ENCODE peak calls at places on chromosomes 11 and 22, in five cellular contexts. N is psoas muscle, M is fibroblast of villous mesenchyme, G is type B pancreatic cell, L is coronary artery. O is an unnamed sample.

GRCh38 chr11:36011574-36011973 is 67.7 kb downstream of the LDLRAD3 start:
- DNase-seq in N (no peak), M (no peak), G (no peak), L (no peak), O (no peak)

GRCh38 chr11:76742912-76743311 is 40.2 kb upstream of the TSKU start:
- DNase-seq in N (no peak), M (peak), G (no peak), L (no peak), O (peak)

GRCh38 chr22:32776397-32776796 is 25.1 kb upstream of the TIMP3 start:
- DNase-seq in N (no peak), M (no peak), G (no peak), L (no peak), O (no peak)

GRCh38 chr22:45692549-45692948 is 20.9 kb downstream of the ATXN10 start:
- DNase-seq in N (no peak), M (peak), G (no peak), L (no peak), O (peak)

GRCh38 chr11:56624661-56625110 is 10.0 kb upstream of the OR5M1 start:
- DNase-seq in N (no peak), M (peak), G (no peak), L (no peak), O (peak)

GRCh38 chr11:19697721-19698121 is 14.9 kb upstream of the NAV2 start:
- DNase-seq in N (no peak), M (no peak), G (no peak), L (no peak), O (peak)

GRCh38 chr22:42680648-42681047 is 31.5 kb upstream of the CYB5R3 start:
- DNase-seq in N (peak), M (peak), G (no peak), L (no peak), O (peak)

GRCh38 chr11:13720940-13721339 is 52.5 kb downstream of the FAR1 start:
- DNase-seq in N (no peak), M (no peak), G (no peak), L (no peak), O (no peak)

GRCh38 chr11:135075740-135076139 is 663.7 kb upstream of the B3GAT1 start:
- DNase-seq in N (peak), M (peak), G (no peak), L (peak), O (peak)

GRCh38 chr11:117083011-117083940 is 15.0 kb downstream of the SIK3 start:
- DNase-seq in N (no peak), M (no peak), G (no peak), L (no peak), O (peak)

GRCh38 chr11:3995949-3996554 is 98.5 kb upstream of the RRM1 start:
- DNase-seq in N (no peak), M (peak), G (no peak), L (no peak), O (peak)

GRCh38 chr22:43835166-43835565 is 23.1 kb upstream of the EFCAB6 start:
- DNase-seq in N (no peak), M (no peak), G (no peak), L (no peak), O (no peak)

GRCh38 chr22:41664951-41665350 is 23.7 kb downstream of the SNU13 start:
- DNase-seq in N (no peak), M (no peak), G (no peak), L (no peak), O (no peak)

GRCh38 chr22:47422736-47423135 is 660.3 kb downstream of the TBC1D22A start:
- DNase-seq in N (no peak), M (no peak), G (peak), L (no peak), O (no peak)

DNA sequence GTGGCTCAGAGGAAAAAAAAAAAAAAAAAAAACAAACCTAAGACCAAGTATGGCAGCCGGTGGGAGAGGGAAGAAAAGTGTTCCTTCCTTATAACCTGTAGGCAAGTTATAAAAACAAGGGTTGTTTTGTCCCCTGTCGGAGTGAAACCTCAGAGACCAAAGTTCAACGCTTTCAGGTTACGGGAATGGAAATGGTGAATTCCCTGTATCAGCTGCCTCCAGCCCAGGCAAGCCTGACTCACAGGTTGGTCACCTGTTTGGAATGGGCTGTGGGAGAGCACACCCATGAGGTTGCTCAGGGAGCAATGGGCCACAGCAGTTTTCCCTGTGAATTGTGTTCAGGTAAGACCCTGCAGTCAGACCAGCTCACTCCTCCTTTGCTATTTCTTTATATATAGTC is 138.9 kb downstream of the ETS1 start:
- DNase-seq in N (no peak), M (no peak), G (no peak), L (no peak), O (no peak)
- TF ChIP-seq CTCF in N (no peak), M (no peak), G (no peak), L (no peak), O (no peak)

DNA sequence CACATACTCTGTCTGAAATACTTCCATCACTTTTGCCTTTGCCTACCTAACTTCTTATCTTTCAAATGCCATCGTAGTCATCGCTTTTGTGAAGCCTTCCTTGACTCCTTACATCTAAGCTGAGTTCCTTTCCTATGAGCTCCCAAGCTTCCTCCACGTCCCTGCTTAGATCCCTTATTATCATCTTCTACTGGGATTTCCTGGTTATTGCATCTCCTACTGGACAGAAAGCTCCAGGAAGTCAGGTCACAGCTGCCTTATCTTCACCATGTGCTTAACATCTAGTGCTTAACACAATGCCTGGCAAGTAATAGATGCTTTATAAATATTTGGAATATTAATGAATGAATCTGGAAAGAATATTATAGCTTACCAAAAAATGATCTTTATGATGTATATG is 5.9 kb downstream of the YPEL4 start:
- DNase-seq in N (no peak), M (peak), G (no peak), L (no peak), O (no peak)
- TF ChIP-seq CTCF in N (no peak), M (peak), G (peak), L (no peak), O (peak)

GRCh38 chr22:20882855-20883254 is 24.0 kb downstream of the SNAP29 start:
- DNase-seq in N (no peak), M (no peak), G (no peak), L (no peak), O (no peak)

GRCh38 chr22:20884454-20884853 is 25.6 kb downstream of the SNAP29 start:
- DNase-seq in N (no peak), M (no peak), G (no peak), L (no peak), O (no peak)

GRCh38 chr22:20885017-20885556 is 26.3 kb downstream of the SNAP29 start:
- DNase-seq in N (no peak), M (no peak), G (no peak), L (no peak), O (no peak)

GRCh38 chr22:20887375-20887774 is 28.6 kb downstream of the SNAP29 start:
- DNase-seq in N (no peak), M (no peak), G (no peak), L (no peak), O (no peak)

GRCh38 chr22:20885557-20886323 is 26.9 kb downstream of the SNAP29 start:
- DNase-seq in N (peak), M (peak), G (peak), L (peak), O (peak)
- TF ChIP-seq CTCF in N (peak), M (peak), G (peak), L (peak), O (peak)

DNA sequence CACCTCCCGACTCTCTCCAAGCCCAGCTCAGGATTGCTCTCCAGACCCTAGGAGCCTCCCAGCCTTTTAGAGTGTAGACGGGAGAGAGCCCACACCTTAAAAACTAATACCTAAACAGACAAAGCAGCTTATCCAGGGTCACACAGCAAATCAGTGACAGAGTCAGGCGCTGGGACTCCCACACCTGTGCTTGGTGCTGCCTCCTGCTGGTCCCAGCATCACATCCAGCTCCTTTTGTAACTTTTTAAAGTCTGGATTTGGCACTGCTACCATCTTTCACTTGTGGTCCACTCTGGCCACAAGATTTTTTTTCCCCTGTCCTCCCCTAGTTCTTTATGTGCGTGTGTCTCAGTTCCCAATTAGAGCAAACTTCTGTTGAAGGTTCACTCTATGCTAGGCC is 4.7 kb downstream of the ANO1 start:
- DNase-seq in N (no peak), M (no peak), G (no peak), L (no peak), O (no peak)
- TF ChIP-seq CTCF in N (no peak), M (peak), G (peak), L (no peak), O (no peak)

DNA sequence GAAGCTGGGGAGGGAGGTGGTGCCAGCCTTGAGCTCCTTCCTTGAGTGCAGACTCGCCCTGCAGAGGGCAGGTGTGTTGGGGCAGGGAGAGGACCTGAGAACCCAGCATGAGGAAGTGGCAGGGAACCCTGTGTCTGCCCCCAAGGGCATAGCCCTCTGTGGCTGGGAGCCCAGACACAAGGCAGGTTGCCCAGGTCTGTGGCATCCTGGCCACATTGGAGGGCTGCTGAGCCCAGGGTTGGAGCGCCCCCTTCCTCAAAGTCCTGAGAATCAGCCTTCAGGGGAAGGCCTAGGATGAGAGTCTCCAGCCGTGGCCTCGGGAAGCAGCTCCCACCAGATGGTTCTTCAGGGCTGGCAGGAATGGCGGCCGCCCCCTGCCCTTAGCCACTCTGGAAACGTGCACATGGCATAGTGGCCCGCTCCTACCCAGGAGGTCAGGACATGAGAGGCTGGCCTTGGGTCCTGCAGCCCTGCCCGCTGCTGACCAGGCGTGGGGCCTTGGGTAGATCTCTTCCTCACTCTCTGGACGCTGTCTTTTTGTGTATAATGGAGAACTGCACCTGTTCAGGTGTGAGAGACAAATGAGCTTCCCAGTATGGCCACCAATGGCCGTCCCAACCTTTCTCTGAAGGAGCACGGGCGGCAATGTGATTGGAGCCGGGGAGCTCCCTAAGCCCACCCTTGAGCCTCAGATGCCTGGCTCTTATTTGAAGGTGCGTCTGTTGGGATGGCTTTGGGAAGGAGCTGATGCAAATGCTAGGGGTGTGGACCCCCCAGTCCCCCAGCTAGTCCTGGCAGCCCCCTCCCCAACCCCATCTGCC is 4.5 kb upstream of the CDC42BPG start:
- DNase-seq in N (no peak), M (no peak), G (no peak), L (no peak), O (no peak)
- TF ChIP-seq CTCF in N (no peak), M (no peak), G (no peak), L (no peak), O (no peak)

O was measured in AG10803.